ENCODE peak calls at places on chromosomes 6 and 20, in seven cellular contexts. F, Y, E, M, H, O and A are unnamed samples. For H3K4me1, the result is how much of the 10 kb centered on the place peaks cover.

GRCh38 chr6:98839788-98840361 is 5.5 kb downstream of the POU3F2 start:
- DNase-seq in M (no peak), H (no peak), O (peak), E (no peak), Y (no peak), F (no peak), A (no peak)

GRCh38 chr20:15818651-15819071 is 754.6 kb downstream of the KIF16B start:
- DNase-seq in O (peak), Y (no peak), F (no peak), H (no peak), E (no peak), M (no peak), A (no peak)

GRCh38 chr6:167791036-167791779 is 35.5 kb upstream of the AFDN start:
- DNase-seq in H (no peak), M (no peak), E (no peak), F (no peak), O (peak), Y (no peak), A (no peak)

GRCh38 chr20:47334022-47334551 is 22.4 kb downstream of the ZMYND8 start:
- DNase-seq in Y (no peak), O (peak), E (no peak), H (peak), F (no peak), M (no peak), A (no peak)

GRCh38 chr6:136014454-136015421 is 163.2 kb downstream of the PDE7B start:
- DNase-seq in E (no peak), M (no peak), F (no peak), Y (no peak), O (peak), H (no peak), A (peak)

GRCh38 chr20:61478094-61478493 is 226.0 kb downstream of the CDH4 start:
- DNase-seq in Y (no peak), M (no peak), F (no peak), E (no peak), O (no peak), H (no peak), A (no peak)

GRCh38 chr6:37897321-37897720 is 77.8 kb downstream of the ZFAND3 start:
- DNase-seq in Y (no peak), E (no peak), M (no peak), H (no peak), F (no peak), O (peak), A (no peak)

GRCh38 chr6:161186173-161186769 is 87.6 kb downstream of the AGPAT4 start:
- DNase-seq in Y (peak), O (peak), M (no peak), F (no peak), H (peak), E (no peak), A (no peak)

GRCh38 chr20:17782768-17783167 is 83.0 kb downstream of the BANF2 start:
- DNase-seq in O (no peak), E (peak), M (no peak), F (no peak), H (no peak), Y (no peak), A (no peak)

GRCh38 chr6:84652356-84653026 is 111.9 kb downstream of the TBX18 start:
- DNase-seq in E (no peak), O (peak), H (no peak), M (no peak), F (no peak), Y (no peak), A (peak)

GRCh38 chr20:35497780-35498189 is 31.7 kb downstream of the C20orf173 start:
- DNase-seq in M (peak), F (no peak), H (no peak), Y (no peak), O (no peak), E (no peak), A (peak)

GRCh38 chr6:113560908-113561307 is 296.2 kb upstream of the MARCKS start:
- DNase-seq in M (no peak), O (peak), H (no peak), E (no peak), Y (no peak), F (no peak), A (no peak)

GRCh38 chr6:44456966-44457292 is 69.4 kb downstream of the CDC5L start:
- DNase-seq in H (no peak), O (no peak), E (no peak), F (no peak), Y (no peak), M (no peak), A (no peak)

GRCh38 chr6:15132854-15133670 is 112.8 kb upstream of the JARID2 start:
- DNase-seq in F (no peak), O (peak), E (no peak), H (peak), M (no peak), Y (peak), A (no peak)

GRCh38 chr20:36333841-36334240 is 27.7 kb downstream of the DLGAP4 start:
- DNase-seq in M (no peak), H (no peak), E (no peak), Y (no peak), O (peak), F (no peak), A (no peak)

GRCh38 chr20:24484081-24484450 is 14.6 kb downstream of the SYNDIG1 start:
- DNase-seq in M (no peak), O (no peak), F (no peak), H (no peak), E (no peak), Y (no peak), A (no peak)

GRCh38 chr6:168695701-168696100 is 254.7 kb downstream of the SMOC2 start:
- DNase-seq in O (no peak), F (no peak), M (no peak), E (no peak), Y (peak), H (no peak), A (no peak)

GRCh38 chr20:14337400-14338171 is at the start of gene FLRT3:
- DNase-seq in F (no peak), O (peak), M (peak), E (peak), H (peak), Y (peak), A (peak)

GRCh38 chr20:40006168-40006860 is 682.7 kb downstream of the MAFB start:
- DNase-seq in E (no peak), M (no peak), F (no peak), H (no peak), Y (no peak), O (no peak), A (no peak)

GRCh38 chr6:169618526-169619490 is 83.0 kb downstream of the WDR27 start:
- DNase-seq in M (no peak), Y (no peak), H (no peak), E (no peak), O (peak), F (no peak), A (no peak)

GRCh38 chr6:19413323-19413722 is 423.8 kb upstream of the ID4 start:
- DNase-seq in E (no peak), Y (no peak), F (no peak), O (peak), H (no peak), M (no peak), A (no peak)

GRCh38 chr6:107622269-107622668 is 132.4 kb downstream of the SOBP start:
- DNase-seq in Y (no peak), M (no peak), E (no peak), H (no peak), F (no peak), O (no peak), A (no peak)

GRCh38 chr20:60117040-60117439 is 158.8 kb downstream of the CDH26 start:
- DNase-seq in O (no peak), E (no peak), H (no peak), F (no peak), M (no peak), Y (no peak), A (no peak)

GRCh38 chr6:17877196-17877889 is 110.1 kb downstream of the KIF13A start:
- DNase-seq in M (no peak), Y (no peak), O (peak), E (no peak), F (no peak), H (no peak), A (peak)

GRCh38 chr6:88882536-88882935 is 80.9 kb downstream of the RNGTT start:
- DNase-seq in O (no peak), M (no peak), H (no peak), F (no peak), E (no peak), Y (no peak), A (no peak)

DNA sequence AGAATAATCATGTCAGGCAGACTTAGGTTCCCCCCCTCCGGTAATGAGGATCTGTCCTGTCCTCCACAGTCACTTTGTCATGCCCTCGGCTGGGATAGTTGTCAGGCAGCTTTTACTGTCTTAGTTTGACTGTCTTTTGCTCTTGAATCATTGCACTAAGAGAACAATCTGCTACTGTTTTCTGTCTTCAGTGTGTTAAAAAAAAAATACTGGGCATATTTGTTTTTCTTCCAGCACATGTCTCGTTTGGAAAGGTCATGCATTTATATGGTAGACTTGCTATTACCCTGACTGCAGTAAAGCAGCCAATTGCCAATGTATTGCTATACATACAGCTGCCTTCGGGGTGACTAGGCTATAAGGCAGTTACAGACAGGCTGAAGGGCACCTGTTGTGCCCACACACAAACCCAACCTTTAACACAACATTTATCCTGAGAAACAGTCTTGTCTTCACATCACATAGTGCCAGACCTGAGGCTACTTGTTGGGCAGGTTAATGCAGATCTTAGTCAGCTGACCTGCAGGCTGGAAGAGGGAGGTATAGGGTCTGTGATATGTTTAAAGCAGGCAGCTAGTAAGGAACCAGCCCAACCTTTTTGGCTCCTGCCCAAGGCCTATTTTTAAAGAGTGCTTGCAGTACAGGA is 26.7 kb downstream of the ARFGEF3 start:
- DNase-seq in Y (no peak), H (no peak), M (no peak), E (no peak), F (no peak), O (peak), A (peak)
- H3K4me1 ChIP-seq in Y (under half), H (under half), M (under half), E (under half), F (under half), O (under half), A (under half)

DNA sequence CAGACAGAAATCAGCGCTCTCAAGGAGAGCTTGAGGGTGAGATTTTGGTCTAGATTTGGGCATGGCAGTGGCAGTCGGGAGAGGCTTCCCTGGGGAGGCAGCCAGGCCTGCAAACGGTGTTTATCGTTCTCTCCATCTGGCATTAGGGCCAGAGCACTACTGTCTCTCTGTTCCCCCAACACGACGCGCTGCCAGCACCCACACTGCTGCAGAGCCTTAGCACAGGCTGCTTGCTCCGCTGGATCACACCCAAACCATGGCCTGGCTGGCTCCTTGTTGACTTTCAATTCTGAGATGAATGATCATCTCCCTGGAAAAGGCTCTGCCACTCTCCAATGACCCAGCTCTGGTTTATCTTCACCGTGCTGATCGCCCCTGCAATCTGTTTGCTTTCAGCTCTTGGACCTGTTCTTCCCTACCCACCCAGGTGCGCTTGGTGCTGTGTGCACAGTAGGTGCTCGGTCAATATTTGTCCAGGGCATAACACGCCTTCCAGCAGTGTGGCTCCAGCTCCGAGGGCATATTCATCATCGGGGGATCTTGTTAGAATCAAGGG is 106.1 kb downstream of the TFAP2C start:
- DNase-seq in H (no peak), E (no peak), F (no peak), M (no peak), O (no peak), Y (no peak), A (no peak)
- H3K27ac ChIP-seq in H (no peak), E (no peak), F (no peak), M (no peak), O (no peak), Y (no peak), A (no peak)

DNA sequence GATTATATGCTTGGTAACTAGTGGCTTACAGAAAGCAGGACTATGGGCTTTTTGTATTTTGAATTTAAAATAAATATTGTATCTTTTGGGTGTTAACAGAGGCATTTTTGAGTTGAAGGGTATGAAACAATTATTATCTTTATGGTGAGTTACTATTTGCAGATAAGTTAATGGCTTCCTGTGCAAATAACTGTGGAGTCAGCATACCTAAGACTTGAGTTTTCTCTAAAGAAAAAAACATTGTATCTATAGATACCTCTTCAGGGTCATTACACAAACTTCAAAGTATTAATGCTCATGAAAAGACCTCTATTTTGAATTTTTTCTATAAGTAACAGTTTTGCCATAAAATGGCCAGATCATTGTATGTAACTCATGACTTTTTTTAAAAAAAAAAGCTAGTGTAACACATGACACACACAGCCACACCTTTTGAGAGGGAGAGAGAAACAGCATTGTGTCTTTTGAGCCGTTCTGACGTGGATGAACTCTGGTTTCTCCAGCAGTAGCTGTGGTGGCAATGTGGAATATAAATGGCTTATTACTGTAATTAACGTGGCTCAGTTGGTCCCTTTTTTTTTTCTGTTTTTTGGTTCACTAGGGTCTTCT is 36.3 kb downstream of the PLEKHG1 start:
- DNase-seq in H (no peak), F (no peak), M (no peak), Y (no peak), O (no peak), E (no peak), A (no peak)
- H3K4me3 ChIP-seq in H (no peak), F (no peak), M (no peak), Y (no peak), O (no peak), E (peak), A (no peak)

GRCh38 chr20:63210011-63210605 is 5.8 kb downstream of the YTHDF1 start:
- DNase-seq in O (no peak), F (no peak), H (no peak), M (no peak), E (no peak), Y (no peak), A (no peak)
- H3K4me1 ChIP-seq in O (under half), F (under half), H (under half), M (half or more), E (under half), Y (under half), A (under half)

DNA sequence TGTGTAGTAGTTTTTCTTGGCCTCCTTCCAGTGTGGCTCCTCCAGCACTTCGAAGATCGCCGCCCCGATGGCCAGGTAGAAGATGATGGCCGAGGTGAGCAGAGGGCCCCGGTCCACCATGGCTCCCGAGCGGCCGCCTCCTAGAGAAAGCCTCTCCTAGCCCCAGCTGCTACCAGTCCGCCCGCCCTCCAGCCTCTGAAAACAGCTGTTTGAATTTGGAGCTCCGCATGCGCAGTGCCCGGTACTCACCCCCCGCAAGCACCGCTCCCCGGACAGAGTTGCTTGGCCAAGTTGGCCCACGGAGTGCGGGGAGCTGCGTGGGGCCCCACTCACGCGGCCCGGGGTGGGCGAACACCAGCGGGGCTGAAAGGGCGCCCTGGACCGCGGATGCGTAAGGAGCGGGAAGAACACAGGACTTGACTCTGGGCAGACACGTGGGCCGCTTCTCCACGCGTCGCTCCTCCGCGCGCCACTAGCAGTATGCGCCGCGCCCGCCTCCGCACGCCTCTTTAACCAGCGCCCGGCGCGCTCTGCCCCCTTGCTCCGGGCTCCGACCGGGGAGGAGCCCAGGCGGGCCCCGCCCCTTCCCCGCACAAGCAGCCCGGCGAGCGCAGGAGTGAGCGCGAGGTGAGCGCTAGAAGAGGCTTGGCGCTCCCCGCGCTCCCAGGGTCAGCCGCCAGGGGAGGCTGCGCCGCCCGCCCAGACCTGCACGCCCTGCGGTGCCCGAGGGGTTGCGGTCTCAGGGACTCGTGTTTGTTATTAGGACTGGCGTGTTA is at the start of gene KCNK5:
- DNase-seq in O (peak), M (peak), H (no peak), F (peak), Y (peak), E (no peak), A (peak)
- H3K27ac ChIP-seq in O (no peak), M (no peak), H (no peak), F (no peak), Y (peak), E (no peak), A (peak)

GRCh38 chr6:112252571-112253504 is 1.5 kb downstream of the LAMA4 start:
- DNase-seq in M (no peak), E (no peak), H (no peak), O (no peak), Y (no peak), F (no peak), A (peak)

GRCh38 chr6:112249489-112249888 is 4.9 kb downstream of the LAMA4 start:
- DNase-seq in E (no peak), H (no peak), F (no peak), M (no peak), O (no peak), Y (no peak), A (no peak)

GRCh38 chr6:112253505-112253841 is 894 bp downstream of the LAMA4 start:
- DNase-seq in F (no peak), E (no peak), Y (no peak), O (peak), H (no peak), M (no peak), A (no peak)

GRCh38 chr6:112253842-112254816 is at the start of gene LAMA4:
- DNase-seq in O (peak), F (no peak), E (no peak), H (no peak), M (peak), Y (no peak), A (peak)

GRCh38 chr6:112251170-112251945 is 3.0 kb downstream of the LAMA4 start:
- DNase-seq in F (no peak), Y (peak), E (no peak), O (no peak), H (no peak), M (no peak), A (no peak)
- H3K4me3 ChIP-seq in F (no peak), Y (peak), E (no peak), O (no peak), H (no peak), M (peak), A (no peak)